ENCODE peak calls at places on chromosomes 16 and 17, in six cellular contexts. U is endothelial cell of umbilical vein, F is K562, W is GM23248, J is fibroblast of lung, S is mammary epithelial cell. C is an unnamed sample. For H3K4me1, the result is how much of the 10 kb centered on the place peaks cover.

GRCh38 chr17:76199466-76199865 is 40.8 kb downstream of the RNF157 start:
- DNase-seq in J (no peak), F (no peak), W (no peak), S (no peak), U (no peak), C (no peak)

GRCh38 chr17:57294629-57295501 is 38.5 kb downstream of the MSI2 start:
- DNase-seq in J (peak), S (peak), U (peak), W (no peak), F (peak), C (no peak)

GRCh38 chr17:56595831-56596740 is 2.6 kb downstream of the NOG start:
- DNase-seq in J (no peak), F (no peak), W (peak), S (peak), U (no peak), C (peak)

GRCh38 chr17:48878920-48879898 is 13.4 kb upstream of the ATP5MC1 start:
- DNase-seq in U (peak), J (peak), F (peak), W (peak), S (peak), C (peak)

GRCh38 chr16:67531247-67531646 is 2.6 kb downstream of the RIPOR1 start:
- DNase-seq in U (no peak), W (no peak), F (no peak), S (no peak), J (no peak), C (no peak)

GRCh38 chr17:19943026-19943425 is 34.6 kb downstream of the AKAP10 start:
- DNase-seq in W (no peak), U (no peak), J (no peak), S (no peak), F (no peak), C (peak)

GRCh38 chr17:38430316-38430715 is 2.1 kb downstream of the ARHGAP23 start:
- DNase-seq in J (peak), F (no peak), U (no peak), S (no peak), W (peak), C (no peak)

GRCh38 chr16:88882358-88883030 is 16.0 kb upstream of the PABPN1L start:
- DNase-seq in W (no peak), F (peak), S (no peak), U (no peak), J (no peak), C (no peak)

GRCh38 chr16:2474877-2475412 is at the start of gene TBC1D24:
- DNase-seq in U (peak), F (peak), J (peak), S (peak), W (peak), C (peak)

GRCh38 chr17:28906276-28907051 is 3.6 kb upstream of the DHRS13 start:
- DNase-seq in U (no peak), W (no peak), S (no peak), F (peak), J (no peak), C (no peak)

GRCh38 chr17:40307001-40307690 is 1.8 kb upstream of the RARA start:
- DNase-seq in S (no peak), W (peak), J (peak), F (peak), U (no peak), C (peak)

GRCh38 chr17:72422505-72423285 is 301.9 kb downstream of the SOX9 start:
- DNase-seq in W (peak), J (peak), S (peak), F (no peak), U (peak), C (no peak)

GRCh38 chr17:79645022-79645776 is 34.3 kb upstream of the RBFOX3 start:
- DNase-seq in J (no peak), S (no peak), W (no peak), F (no peak), U (no peak), C (no peak)

DNA sequence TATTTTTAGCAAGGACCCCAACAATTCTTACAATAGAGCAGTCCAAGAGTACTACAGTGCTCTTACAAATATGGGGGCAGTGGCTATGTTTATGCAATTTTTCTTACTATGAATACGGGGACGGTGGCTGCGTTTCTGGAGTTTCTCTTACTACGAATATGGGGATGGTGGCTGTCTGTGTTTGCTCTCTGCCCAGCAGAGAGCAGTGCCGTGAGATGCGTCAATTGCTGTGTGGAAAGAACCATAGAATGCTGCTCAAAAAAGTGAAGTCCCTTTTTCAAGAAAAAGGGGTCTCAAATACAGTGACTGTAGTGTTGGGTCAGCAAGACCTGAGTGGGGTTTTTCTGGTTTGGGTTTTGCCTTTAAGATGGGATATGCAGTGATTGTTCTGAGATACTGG is 53.9 kb downstream of the KNOP1 start:
- DNase-seq in J (no peak), S (no peak), U (no peak), F (no peak), W (no peak), C (no peak)
- TF ChIP-seq EZH2 in J (no peak), S (no peak), U (no peak), F (no peak), W (no peak), C (no peak)

GRCh38 chr16:55047331-55047730 is 116.7 kb downstream of the IRX5 start:
- DNase-seq in W (no peak), J (no peak), F (no peak), S (no peak), U (no peak), C (no peak)
- H3K4me1 ChIP-seq in W (under half), J (under half), F (under half), S (under half), U (under half), C (under half)

GRCh38 chr16:29304251-29304900 is 102.1 kb downstream of the NPIPB11 start:
- DNase-seq in W (no peak), J (peak), U (no peak), F (no peak), S (no peak), C (no peak)
- TF ChIP-seq EZH2 in W (no peak), J (no peak), U (no peak), F (no peak), S (no peak), C (no peak)

GRCh38 chr16:31451681-31452351 is 7.5 kb upstream of the ARMC5 start:
- DNase-seq in S (peak), F (peak), J (peak), U (peak), W (peak), C (peak)
- H3K4me1 ChIP-seq in S (under half), F (under half), J (under half), U (under half), W (under half), C (under half)

GRCh38 chr16:49283376-49284049 is 1.9 kb upstream of the CBLN1 start:
- DNase-seq in S (no peak), U (no peak), J (no peak), F (no peak), W (no peak), C (peak)

GRCh38 chr16:49281481-49281842 is at the start of gene CBLN1:
- DNase-seq in J (no peak), S (no peak), W (no peak), U (no peak), F (no peak), C (no peak)

GRCh38 chr16:49281843-49282642 is 405 bp upstream of the CBLN1 start:
- DNase-seq in U (peak), S (peak), J (peak), W (peak), F (peak), C (peak)

GRCh38 chr16:49280861-49281331 is 742 bp downstream of the CBLN1 start:
- DNase-seq in F (no peak), J (no peak), W (no peak), U (no peak), S (no peak), C (no peak)

GRCh38 chr16:49282690-49283375 is 1.2 kb upstream of the CBLN1 start:
- DNase-seq in U (no peak), F (no peak), S (no peak), W (no peak), J (no peak), C (peak)
- TF ChIP-seq EZH2 in U (peak), F (no peak), S (peak), W (peak), J (no peak), C (peak)

C was measured in neural progenitor cell.